ENCODE peak calls at places on chromosomes 12 and 14, in five cellular contexts. A is astrocyte of the cerebellum, V is HFF-Myc, Y is cardiac fibroblast, W is kidney. F is an unnamed sample.

GRCh38 chr12:119802472-119802871 is 74.6 kb downstream of the CIT start:
- DNase-seq in A (peak; percentile 48), V (no peak), Y (peak; percentile 77), W (no peak), F (peak; percentile 52)

GRCh38 chr14:67630186-67630585 is 10.5 kb downstream of the ARG2 start:
- DNase-seq in A (no peak), V (no peak), Y (no peak), W (no peak), F (no peak)

GRCh38 chr12:123601602-123602489 is at the start of gene DDX55:
- DNase-seq in A (peak; percentile 32), V (no peak), Y (peak; percentile 86), W (peak; percentile 95), F (peak; percentile 47)

GRCh38 chr12:46401703-46402102 is 29.1 kb upstream of the SLC38A2 start:
- DNase-seq in A (no peak), V (no peak), Y (peak; percentile 87), W (no peak), F (no peak)

GRCh38 chr14:93954900-93955891 is 21.2 kb downstream of the ASB2 start:
- DNase-seq in A (no peak), V (no peak), Y (no peak), W (no peak), F (no peak)

GRCh38 chr14:64727551-64728071 is 23.4 kb downstream of the PLEKHG3 start:
- DNase-seq in A (no peak), V (no peak), Y (no peak), W (peak; percentile 78), F (no peak)

GRCh38 chr14:37195327-37195726 is 2.4 kb upstream of the MIPOL1 start:
- DNase-seq in A (no peak), V (no peak), Y (no peak), W (no peak), F (no peak)

GRCh38 chr14:95998656-95999055 is 40.5 kb upstream of the C14orf132 start:
- DNase-seq in A (peak; percentile 16), V (peak; percentile 10), Y (peak; percentile 63), W (no peak), F (no peak)

GRCh38 chr14:100288382-100289185 is 17.7 kb downstream of the SLC25A29 start:
- DNase-seq in A (no peak), V (peak; percentile 45), Y (no peak), W (peak; percentile 47), F (no peak)

GRCh38 chr12:52260351-52261210 is 13.9 kb upstream of the KRT86 start:
- DNase-seq in A (peak; percentile 81), V (no peak), Y (no peak), W (no peak), F (no peak)

GRCh38 chr12:52036587-52037171 is 14.6 kb upstream of the NR4A1 start:
- DNase-seq in A (no peak), V (no peak), Y (peak; percentile 90), W (peak; percentile 96), F (no peak)

GRCh38 chr12:104748790-104749189 is 209.3 kb downstream of the SLC41A2 start:
- DNase-seq in A (no peak), V (no peak), Y (peak; percentile 44), W (no peak), F (no peak)

GRCh38 chr12:80445083-80445482 is 1.0 kb downstream of the PTPRQ start:
- DNase-seq in A (peak; percentile 22), V (no peak), Y (peak; percentile 53), W (no peak), F (peak; percentile 5)

GRCh38 chr12:95318071-95318545 is 100.5 kb downstream of the VEZT start:
- DNase-seq in A (no peak), V (no peak), Y (peak; percentile 62), W (no peak), F (no peak)

GRCh38 chr14:74394549-74394948 is 31.5 kb downstream of the SYNDIG1L start:
- DNase-seq in A (no peak), V (no peak), Y (no peak), W (no peak), F (no peak)

GRCh38 chr12:26298785-26299621 is 103.6 kb downstream of the SSPN start:
- DNase-seq in A (peak; percentile 55), V (no peak), Y (peak; percentile 72), W (no peak), F (no peak)

GRCh38 chr12:12443482-12443881 is 86.6 kb downstream of the BORCS5 start:
- DNase-seq in A (peak; percentile 51), V (no peak), Y (peak; percentile 61), W (no peak), F (no peak)

GRCh38 chr14:57657487-57657886 is 163.8 kb upstream of the CCDC198 start:
- DNase-seq in A (peak; percentile 22), V (no peak), Y (no peak), W (no peak), F (no peak)

GRCh38 chr14:100421756-100422470 is 98.8 kb downstream of the SLC25A47 start:
- DNase-seq in A (no peak), V (no peak), Y (no peak), W (no peak), F (no peak)

GRCh38 chr14:37889087-37889486 is 293.7 kb downstream of the TTC6 start:
- DNase-seq in A (peak; percentile 32), V (no peak), Y (no peak), W (no peak), F (no peak)

DNA sequence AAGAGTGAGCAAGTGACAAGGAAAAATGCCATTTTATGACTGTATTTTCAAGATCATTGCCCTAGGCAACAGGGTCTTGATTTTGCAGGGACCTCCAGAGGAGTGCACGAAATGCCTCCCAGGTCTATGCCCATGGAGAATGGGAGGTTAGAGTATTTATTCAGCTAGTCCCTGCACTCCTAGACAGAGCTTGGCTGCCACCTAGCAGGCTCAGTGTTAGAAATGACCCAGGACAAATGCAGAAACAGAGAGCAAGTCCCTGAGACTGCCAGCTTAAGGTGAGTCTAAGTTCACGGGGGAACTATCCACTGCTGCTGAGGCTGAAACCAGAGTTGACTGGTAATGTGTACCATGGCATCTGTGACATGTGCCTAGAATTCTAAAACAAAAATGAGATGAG is 506.4 kb downstream of the MED13L start:
- DNase-seq in A (no peak), V (no peak), Y (no peak), W (no peak), F (no peak)
- TF ChIP-seq CTCF in A (no peak), V (peak; percentile 31), Y (no peak), W (peak; percentile 31), F (peak; percentile 31)

GRCh38 chr14:105255021-105255507 is 6.7 kb downstream of the BTBD6 start:
- DNase-seq in A (no peak), V (no peak), Y (peak; percentile 15), W (peak; percentile 60), F (no peak)
- TF ChIP-seq CTCF in A (no peak), V (no peak), Y (no peak), W (no peak), F (no peak)

GRCh38 chr12:70074510-70074909 is 168.7 kb upstream of the CNOT2 start:
- DNase-seq in A (no peak), V (no peak), Y (no peak), W (no peak), F (no peak)
- TF ChIP-seq CTCF in A (no peak), V (no peak), Y (no peak), W (no peak), F (no peak)

DNA sequence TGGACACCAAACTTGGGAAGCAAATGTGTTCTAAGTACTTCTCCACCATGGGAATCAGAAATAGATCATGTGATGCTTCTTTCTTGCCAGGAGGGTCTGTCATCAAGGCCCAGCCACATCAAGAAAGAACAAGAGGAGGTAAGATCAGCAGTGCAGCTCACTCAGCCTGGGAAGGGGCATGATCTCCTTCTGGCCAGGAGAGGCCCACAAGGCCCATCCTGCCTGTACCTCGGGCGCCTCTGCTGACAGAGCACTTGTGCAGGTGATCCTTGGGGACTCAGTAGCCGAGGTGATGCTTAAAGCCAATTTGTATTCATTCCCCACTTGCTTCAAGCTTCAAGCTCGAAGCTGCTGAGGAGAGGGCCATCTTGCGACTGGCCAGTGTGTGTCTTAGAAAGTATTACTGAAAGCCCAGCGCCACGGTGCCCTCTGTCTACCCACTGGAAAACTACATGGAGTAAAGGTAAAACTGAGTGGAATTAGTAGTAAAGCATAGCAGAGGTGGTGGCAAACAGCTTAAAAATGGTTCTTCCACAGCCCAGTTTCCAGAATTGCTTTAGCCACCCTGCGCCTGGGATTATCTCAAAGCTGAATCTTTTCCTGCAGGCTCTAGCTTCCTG is 26.2 kb downstream of the RTRAF start:
- DNase-seq in A (no peak), V (no peak), Y (no peak), W (no peak), F (no peak)
- TF ChIP-seq CTCF in A (peak; percentile 53), V (peak; percentile 56), Y (peak; percentile 65), W (peak; percentile 44), F (peak; percentile 30)

DNA sequence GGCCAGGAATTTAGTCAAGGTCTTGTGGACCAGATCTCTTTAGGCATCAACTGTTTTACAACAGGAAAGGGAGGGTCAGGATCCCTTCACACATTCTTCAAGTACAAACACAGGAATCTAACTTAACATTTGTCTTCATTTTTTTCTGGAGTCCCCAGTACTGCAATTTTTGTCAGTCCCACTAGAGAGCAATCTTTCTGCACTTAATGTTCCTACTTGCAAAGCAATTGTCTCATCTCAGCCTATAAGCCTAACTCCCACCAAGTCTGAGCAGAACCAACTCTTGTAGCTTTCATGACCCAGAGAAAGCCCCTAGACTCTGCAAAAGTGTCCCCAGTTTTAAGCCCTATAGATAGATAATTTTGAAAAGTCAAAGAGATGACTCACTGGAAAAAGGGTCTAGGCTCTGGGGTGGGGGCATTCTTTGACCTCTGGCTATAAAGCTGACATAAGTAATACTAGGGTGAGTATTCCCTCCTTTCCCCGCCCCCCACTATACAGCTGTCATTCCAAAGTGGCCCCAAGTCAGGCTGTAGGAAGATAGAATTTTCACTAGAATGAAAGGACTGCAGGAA is 1.9 kb upstream of the ZBTB39 start:
- DNase-seq in A (peak; percentile 46), V (peak; percentile 62), Y (peak; percentile 85), W (no peak), F (peak; percentile 37)
- TF ChIP-seq CTCF in A (peak; percentile 67), V (peak; percentile 62), Y (peak; percentile 58), W (peak; percentile 56), F (peak; percentile 75)

GRCh38 chr12:121230538-121230907 is 20.6 kb downstream of the P2RX4 start:
- DNase-seq in A (no peak), V (no peak), Y (no peak), W (no peak), F (no peak)
- TF ChIP-seq CTCF in A (no peak), V (no peak), Y (no peak), W (no peak), F (no peak)

GRCh38 chr14:45145214-45145613 is 9.5 kb downstream of the FANCM start:
- DNase-seq in A (no peak), V (no peak), Y (no peak), W (no peak), F (no peak)
- TF ChIP-seq CTCF in A (no peak), V (no peak), Y (no peak), W (no peak), F (no peak)

GRCh38 chr12:57726884-57727757 is 11.4 kb downstream of the AGAP2 start:
- DNase-seq in A (no peak), V (no peak), Y (peak; percentile 52), W (peak; percentile 88), F (no peak)
- TF ChIP-seq CTCF in A (peak; percentile 33), V (peak; percentile 18), Y (peak; percentile 42), W (no peak), F (peak; percentile 46)

GRCh38 chr14:71933026-71933587 is 878 bp downstream of the RGS6 start:
- DNase-seq in A (no peak), V (no peak), Y (no peak), W (no peak), F (no peak)
- TF ChIP-seq CTCF in A (no peak), V (no peak), Y (no peak), W (no peak), F (no peak)